ENCODE peak calls at places on chromosomes 1 and 21, in four cellular contexts. One of them, this sample, is unnamed.

GRCh38 chr1:26122988-26123973 is 11.7 kb downstream of the PDIK1L start:
- DNase-seq in heart left ventricle: no peak
- DNase-seq in GM12865: no peak
- DNase-seq in lower leg skin: no peak
- DNase-seq in this sample: no peak

GRCh38 chr1:235417101-235417697 is 50.0 kb downstream of the TBCE start:
- DNase-seq in heart left ventricle: no peak
- DNase-seq in GM12865: peak; percentile 75
- DNase-seq in lower leg skin: peak; percentile 59
- DNase-seq in this sample: peak; percentile 74

GRCh38 chr1:1956101-1956500 is 37.0 kb upstream of the TMEM52 start:
- DNase-seq in heart left ventricle: no peak
- DNase-seq in GM12865: no peak
- DNase-seq in lower leg skin: no peak
- DNase-seq in this sample: no peak

GRCh38 chr1:233453433-233454200 is 126.1 kb downstream of the MAP3K21 start:
- DNase-seq in heart left ventricle: no peak
- DNase-seq in GM12865: no peak
- DNase-seq in lower leg skin: no peak
- DNase-seq in this sample: no peak

GRCh38 chr1:11858158-11858557 is 587 bp downstream of the NPPB start:
- DNase-seq in heart left ventricle: no peak
- DNase-seq in GM12865: no peak
- DNase-seq in lower leg skin: no peak
- DNase-seq in this sample: no peak

GRCh38 chr1:213440766-213441165 is 389.7 kb downstream of the RPS6KC1 start:
- DNase-seq in heart left ventricle: no peak
- DNase-seq in GM12865: no peak
- DNase-seq in lower leg skin: no peak
- DNase-seq in this sample: no peak

GRCh38 chr1:243268284-243268653 is 12.4 kb downstream of the SDCCAG8 start:
- DNase-seq in heart left ventricle: no peak
- DNase-seq in GM12865: no peak
- DNase-seq in lower leg skin: no peak
- DNase-seq in this sample: no peak

GRCh38 chr1:30413606-30414005 is 309.8 kb downstream of the MATN1 start:
- DNase-seq in heart left ventricle: no peak
- DNase-seq in GM12865: no peak
- DNase-seq in lower leg skin: peak; percentile 2
- DNase-seq in this sample: no peak

GRCh38 chr1:20037877-20038276 is 32.1 kb upstream of the PLA2G5 start:
- DNase-seq in heart left ventricle: no peak
- DNase-seq in GM12865: peak; percentile 49
- DNase-seq in lower leg skin: no peak
- DNase-seq in this sample: no peak

GRCh38 chr1:201785291-201785690 is 43.7 kb upstream of the IPO9 start:
- DNase-seq in heart left ventricle: no peak
- DNase-seq in GM12865: no peak
- DNase-seq in lower leg skin: no peak
- DNase-seq in this sample: no peak

GRCh38 chr1:155171836-155172731 is 1.0 kb downstream of the KRTCAP2 start:
- DNase-seq in heart left ventricle: no peak
- DNase-seq in GM12865: no peak
- DNase-seq in lower leg skin: no peak
- DNase-seq in this sample: no peak

GRCh38 chr1:206963119-206963712 is 7.0 kb downstream of the FCAMR start:
- DNase-seq in heart left ventricle: no peak
- DNase-seq in GM12865: no peak
- DNase-seq in lower leg skin: no peak
- DNase-seq in this sample: no peak

GRCh38 chr1:25568834-25569598 is 25.6 kb downstream of the LDLRAP1 start:
- DNase-seq in heart left ventricle: peak; percentile 70
- DNase-seq in GM12865: no peak
- DNase-seq in lower leg skin: peak; percentile 48
- DNase-seq in this sample: no peak

GRCh38 chr1:36597514-36597913 is 114.8 kb upstream of the CSF3R start:
- DNase-seq in heart left ventricle: no peak
- DNase-seq in GM12865: no peak
- DNase-seq in lower leg skin: no peak
- DNase-seq in this sample: no peak

GRCh38 chr1:21149862-21150432 is 26.8 kb downstream of the EIF4G3 start:
- DNase-seq in heart left ventricle: peak; percentile 38
- DNase-seq in GM12865: no peak
- DNase-seq in lower leg skin: no peak
- DNase-seq in this sample: peak; percentile 10

GRCh38 chr1:154557939-154558609 is 388 bp downstream of the UBE2Q1 start:
- DNase-seq in heart left ventricle: peak; percentile 69
- DNase-seq in GM12865: peak; percentile 61
- DNase-seq in lower leg skin: peak; percentile 36
- DNase-seq in this sample: peak; percentile 23

GRCh38 chr1:177976596-177976995 is 6.7 kb upstream of the SEC16B start:
- DNase-seq in heart left ventricle: no peak
- DNase-seq in GM12865: no peak
- DNase-seq in lower leg skin: no peak
- DNase-seq in this sample: no peak

GRCh38 chr1:15417365-15417934 is 7.8 kb downstream of the EFHD2 start:
- DNase-seq in heart left ventricle: peak; percentile 67
- DNase-seq in GM12865: peak; percentile 63
- DNase-seq in lower leg skin: no peak
- DNase-seq in this sample: no peak

GRCh38 chr1:6554907-6555778 is at the start of gene TAS1R1:
- DNase-seq in heart left ventricle: peak; percentile 52
- DNase-seq in GM12865: no peak
- DNase-seq in lower leg skin: peak; percentile 18
- DNase-seq in this sample: no peak

GRCh38 chr21:25307489-25307888 is 299.8 kb downstream of the MRPL39 start:
- DNase-seq in heart left ventricle: no peak
- DNase-seq in GM12865: no peak
- DNase-seq in lower leg skin: no peak
- DNase-seq in this sample: no peak

GRCh38 chr1:3460653-3461237 is 6.3 kb downstream of the ARHGEF16 start:
- DNase-seq in heart left ventricle: peak; percentile 35
- DNase-seq in GM12865: no peak
- DNase-seq in lower leg skin: no peak
- DNase-seq in this sample: no peak

GRCh38 chr21:33655591-33656221 is 13.4 kb downstream of the ITSN1 start:
- DNase-seq in heart left ventricle: no peak
- DNase-seq in GM12865: no peak
- DNase-seq in lower leg skin: no peak
- DNase-seq in this sample: no peak

GRCh38 chr1:59046134-59046533 is 250.8 kb upstream of the FGGY start:
- DNase-seq in heart left ventricle: no peak
- DNase-seq in GM12865: no peak
- DNase-seq in lower leg skin: no peak
- DNase-seq in this sample: no peak

GRCh38 chr1:33036051-33036525 is 595 bp downstream of the AK2 start:
- DNase-seq in heart left ventricle: no peak
- DNase-seq in GM12865: peak; percentile 49
- DNase-seq in lower leg skin: no peak
- DNase-seq in this sample: no peak

GRCh38 chr1:29062157-29062942 is 61.4 kb downstream of the TMEM200B start:
- DNase-seq in heart left ventricle: no peak
- DNase-seq in GM12865: no peak
- DNase-seq in lower leg skin: no peak
- DNase-seq in this sample: no peak

GRCh38 chr1:150973826-150974579 is 632 bp downstream of the CERS2 start:
- DNase-seq in heart left ventricle: peak; percentile 50
- DNase-seq in GM12865: peak; percentile 58
- DNase-seq in lower leg skin: no peak
- DNase-seq in this sample: no peak

GRCh38 chr1:159170639-159171038 is 776 bp upstream of the CADM3 start:
- DNase-seq in heart left ventricle: no peak
- DNase-seq in GM12865: no peak
- DNase-seq in lower leg skin: no peak
- DNase-seq in this sample: no peak

GRCh38 chr1:238830036-238830611 is 556.2 kb upstream of the CHRM3 start:
- DNase-seq in heart left ventricle: no peak
- DNase-seq in GM12865: no peak
- DNase-seq in lower leg skin: no peak
- DNase-seq in this sample: no peak

GRCh38 chr1:111190931-111191451 is 9.5 kb downstream of the DENND2D start:
- DNase-seq in heart left ventricle: no peak
- DNase-seq in GM12865: peak; percentile 2
- DNase-seq in lower leg skin: no peak
- DNase-seq in this sample: no peak

GRCh38 chr1:172753964-172754363 is 95.1 kb downstream of the FASLG start:
- DNase-seq in heart left ventricle: no peak
- DNase-seq in GM12865: no peak
- DNase-seq in lower leg skin: no peak
- DNase-seq in this sample: no peak

GRCh38 chr1:27520651-27521050 is 30.7 kb upstream of the WASF2 start:
- DNase-seq in heart left ventricle: no peak
- DNase-seq in GM12865: no peak
- DNase-seq in lower leg skin: no peak
- DNase-seq in this sample: no peak

GRCh38 chr21:32411366-32412161 is 942 bp upstream of the EVA1C start:
- DNase-seq in heart left ventricle: peak; percentile 96
- DNase-seq in GM12865: no peak
- DNase-seq in lower leg skin: peak; percentile 91
- DNase-seq in this sample: no peak

GRCh38 chr21:31888936-31889371 is 16.1 kb downstream of the HUNK start:
- DNase-seq in heart left ventricle: no peak
- DNase-seq in GM12865: no peak
- DNase-seq in lower leg skin: no peak
- DNase-seq in this sample: no peak

GRCh38 chr1:37028981-37029617 is 5.2 kb downstream of the GRIK3 start:
- DNase-seq in heart left ventricle: no peak
- DNase-seq in GM12865: peak; percentile 47
- DNase-seq in lower leg skin: no peak
- DNase-seq in this sample: no peak

GRCh38 chr1:209896346-209896745 is 41.7 kb upstream of the SYT14 start:
- DNase-seq in heart left ventricle: no peak
- DNase-seq in GM12865: no peak
- DNase-seq in lower leg skin: no peak
- DNase-seq in this sample: no peak

GRCh38 chr1:56355918-56356317 is 223.4 kb downstream of the PLPP3 start:
- DNase-seq in heart left ventricle: no peak
- DNase-seq in GM12865: no peak
- DNase-seq in lower leg skin: no peak
- DNase-seq in this sample: no peak

GRCh38 chr1:156627313-156627880 is 8.2 kb downstream of the HAPLN2 start:
- DNase-seq in heart left ventricle: no peak
- DNase-seq in GM12865: peak; percentile 63
- DNase-seq in lower leg skin: no peak
- DNase-seq in this sample: peak; percentile 55

GRCh38 chr1:223628233-223628632 is 37.3 kb downstream of the CAPN8 start:
- DNase-seq in heart left ventricle: peak; percentile 43
- DNase-seq in GM12865: peak; percentile 51
- DNase-seq in lower leg skin: no peak
- DNase-seq in this sample: peak; percentile 41

GRCh38 chr1:205739348-205740160 is 10.4 kb downstream of the NUCKS1 start:
- DNase-seq in heart left ventricle: no peak
- DNase-seq in GM12865: no peak
- DNase-seq in lower leg skin: no peak
- DNase-seq in this sample: no peak
- TF ChIP-seq CTCF in heart left ventricle: no peak
- TF ChIP-seq CTCF in GM12865: no peak
- TF ChIP-seq CTCF in lower leg skin: no peak
- TF ChIP-seq CTCF in this sample: no peak

GRCh38 chr1:214602764-214603657 is at the start of gene CENPF:
- DNase-seq in heart left ventricle: peak; percentile 96
- DNase-seq in GM12865: peak; percentile 98
- DNase-seq in lower leg skin: peak; percentile 97
- DNase-seq in this sample: peak; percentile 88
- TF ChIP-seq CTCF in heart left ventricle: peak; percentile 46
- TF ChIP-seq CTCF in GM12865: peak; percentile 10
- TF ChIP-seq CTCF in lower leg skin: no peak
- TF ChIP-seq CTCF in this sample: peak; percentile 37

GRCh38 chr1:245341738-245342137 is 187.0 kb downstream of the KIF26B start:
- DNase-seq in heart left ventricle: no peak
- DNase-seq in GM12865: no peak
- DNase-seq in lower leg skin: no peak
- DNase-seq in this sample: no peak

GRCh38 chr1:245348626-245349025 is 193.8 kb downstream of the KIF26B start:
- DNase-seq in heart left ventricle: no peak
- DNase-seq in GM12865: no peak
- DNase-seq in lower leg skin: no peak
- DNase-seq in this sample: no peak

GRCh38 chr1:245345191-245345884 is 190.6 kb downstream of the KIF26B start:
- DNase-seq in heart left ventricle: no peak
- DNase-seq in GM12865: no peak
- DNase-seq in lower leg skin: no peak
- DNase-seq in this sample: no peak
- TF ChIP-seq CTCF in heart left ventricle: no peak
- TF ChIP-seq CTCF in GM12865: no peak
- TF ChIP-seq CTCF in lower leg skin: no peak
- TF ChIP-seq CTCF in this sample: no peak

GRCh38 chr1:197342044-197342565 is 74.1 kb downstream of the CRB1 start:
- DNase-seq in heart left ventricle: no peak
- DNase-seq in GM12865: no peak
- DNase-seq in lower leg skin: no peak
- DNase-seq in this sample: no peak
- TF ChIP-seq CTCF in heart left ventricle: no peak
- TF ChIP-seq CTCF in GM12865: no peak
- TF ChIP-seq CTCF in lower leg skin: no peak
- TF ChIP-seq CTCF in this sample: no peak

GRCh38 chr1:181632492-181632891 is 149.2 kb downstream of the CACNA1E start:
- DNase-seq in heart left ventricle: no peak
- DNase-seq in GM12865: no peak
- DNase-seq in lower leg skin: no peak
- DNase-seq in this sample: no peak
- TF ChIP-seq CTCF in heart left ventricle: no peak
- TF ChIP-seq CTCF in GM12865: no peak
- TF ChIP-seq CTCF in lower leg skin: no peak
- TF ChIP-seq CTCF in this sample: no peak

This sample was measured in neural crest cell.